ENCODE peak calls at places on chromosomes 2 and 18, in nine cellular contexts. X is Right ventricle myocardium inferior; I is natural killer cell; Q is activated naive CD8-positive, alpha-beta T cell treated with anti-CD3 and anti-CD28 coated beads, Interleukin-2, amount 10 ng/mL, durations not matched to agents 7 days and 5 days; H is SK-N-SH treated with all-trans-retinoic acid at 6 μM for 48 hours; P is PC-3; V is T-helper 17 cell; G is psoas muscle; E is activated CD8-positive, alpha-beta T cell treated with anti-CD3 and anti-CD28 coated beads for 36 hours. N is an unnamed sample.

GRCh38 chr2:96163768-96164429 is 18.7 kb upstream of the DUSP2 start:
- ATAC-seq in X (no peak), I (peak; percentile 77), Q (peak; percentile 67), H (no peak), P (no peak), V (peak; percentile 42), G (peak; percentile 9), E (peak; percentile 59), N (peak; percentile 60)

GRCh38 chr2:241638063-241638660 is 669 bp downstream of the ATG4B start:
- ATAC-seq in X (no peak), I (no peak), Q (no peak), H (no peak), P (no peak), V (peak; percentile 30), G (no peak), E (no peak), N (peak; percentile 10)

GRCh38 chr2:64392514-64392913 is 61.4 kb upstream of the LGALSL start:
- ATAC-seq in X (no peak), I (no peak), Q (no peak), H (no peak), P (no peak), V (no peak), G (no peak), E (no peak), N (no peak)

GRCh38 chr18:75363446-75364225 is 63.9 kb downstream of the SMIM21 start:
- ATAC-seq in X (no peak), I (no peak), Q (no peak), H (no peak), P (no peak), V (no peak), G (no peak), E (no peak), N (no peak)

GRCh38 chr2:86012017-86012712 is 93.5 kb downstream of the POLR1A start:
- ATAC-seq in X (peak; percentile 38), I (no peak), Q (no peak), H (no peak), P (no peak), V (no peak), G (peak; percentile 14), E (no peak), N (no peak)

GRCh38 chr2:37652199-37652640 is 19.2 kb downstream of the CDC42EP3 start:
- ATAC-seq in X (no peak), I (no peak), Q (no peak), H (peak; percentile 53), P (peak; percentile 93), V (no peak), G (no peak), E (no peak), N (no peak)

GRCh38 chr2:181690851-181691250 is 10.5 kb upstream of the NEUROD1 start:
- ATAC-seq in X (no peak), I (no peak), Q (no peak), H (no peak), P (no peak), V (no peak), G (no peak), E (no peak), N (no peak)

GRCh38 chr18:50619833-50620232 is 59.9 kb downstream of the MAPK4 start:
- ATAC-seq in X (no peak), I (no peak), Q (no peak), H (no peak), P (no peak), V (no peak), G (no peak), E (no peak), N (no peak)

GRCh38 chr2:156156580-156156979 is 175.9 kb downstream of the NR4A2 start:
- ATAC-seq in X (no peak), I (no peak), Q (no peak), H (no peak), P (no peak), V (no peak), G (no peak), E (no peak), N (no peak)

GRCh38 chr2:69915050-69915945 is at the start of gene MXD1:
- ATAC-seq in X (no peak), I (no peak), Q (no peak), H (peak; percentile 8), P (no peak), V (no peak), G (no peak), E (no peak), N (no peak)

GRCh38 chr18:47075098-47075883 is 39.9 kb upstream of the ELOA2 start:
- ATAC-seq in X (no peak), I (no peak), Q (no peak), H (peak; percentile 38), P (peak; percentile 100), V (no peak), G (peak; percentile 37), E (no peak), N (no peak)

GRCh38 chr2:45755585-45756330 is 104.3 kb downstream of the PRKCE start:
- ATAC-seq in X (no peak), I (no peak), Q (no peak), H (peak; percentile 72), P (no peak), V (no peak), G (no peak), E (no peak), N (no peak)

GRCh38 chr2:69041214-69041613 is 28.2 kb downstream of the ANTXR1 start:
- ATAC-seq in X (peak; percentile 95), I (no peak), Q (no peak), H (no peak), P (no peak), V (no peak), G (no peak), E (no peak), N (no peak)

GRCh38 chr2:149375801-149376349 is 45.5 kb downstream of the LYPD6 start:
- ATAC-seq in X (no peak), I (no peak), Q (no peak), H (peak; percentile 91), P (no peak), V (no peak), G (no peak), E (no peak), N (no peak)

GRCh38 chr18:48813833-48814489 is 136.8 kb downstream of the SMAD7 start:
- ATAC-seq in X (peak; percentile 38), I (peak; percentile 74), Q (peak; percentile 62), H (no peak), P (no peak), V (peak; percentile 77), G (no peak), E (peak; percentile 55), N (peak; percentile 22)

GRCh38 chr18:5527603-5528002 is 16.2 kb downstream of the EPB41L3 start:
- ATAC-seq in X (peak; percentile 90), I (no peak), Q (no peak), H (no peak), P (peak; percentile 62), V (no peak), G (no peak), E (no peak), N (no peak)

GRCh38 chr18:68489018-68489792 is 225.7 kb downstream of the TMX3 start:
- ATAC-seq in X (no peak), I (no peak), Q (no peak), H (no peak), P (no peak), V (no peak), G (no peak), E (no peak), N (no peak)

GRCh38 chr2:98569197-98569793 is 39.0 kb downstream of the COA5 start:
- ATAC-seq in X (no peak), I (peak; percentile 93), Q (peak; percentile 51), H (peak; percentile 79), P (peak; percentile 87), V (peak; percentile 88), G (no peak), E (peak; percentile 94), N (peak; percentile 56)

GRCh38 chr18:54327818-54328217 is 29.8 kb downstream of the STARD6 start:
- ATAC-seq in X (no peak), I (no peak), Q (no peak), H (no peak), P (peak; percentile 74), V (no peak), G (no peak), E (peak; percentile 24), N (no peak)

N was measured in activated CD4-positive, CD25-positive, alpha-beta regulatory T cell treated with anti-CD3 and anti-CD28 coated beads, Interleukin-2, amount 50 U/mL, for 24 hours.